ENCODE peak calls at places on chromosomes 1 and 21, in six cellular contexts. I is GM12892, B is HepG2, D is K562, F is GM12878, J is H1. L is an unnamed sample.

GRCh38 chr1:223363057-223363855 is 720 bp downstream of the SUSD4 start:
- DNase-seq in I (no peak), B (no peak), D (peak), F (no peak), J (no peak), L (no peak)

GRCh38 chr1:16393255-16394177 is 26.5 kb downstream of the SZRD1 start:
- DNase-seq in I (no peak), B (no peak), D (no peak), F (no peak), J (no peak), L (no peak)

GRCh38 chr1:7500381-7501258 is 270.5 kb upstream of the VAMP3 start:
- DNase-seq in I (no peak), B (no peak), D (no peak), F (no peak), J (no peak), L (no peak)

GRCh38 chr1:33388989-33389771 is 41.7 kb downstream of the PHC2 start:
- DNase-seq in I (no peak), B (no peak), D (no peak), F (no peak), J (no peak), L (no peak)

GRCh38 chr1:174074757-174075156 is 52.6 kb upstream of the RC3H1 start:
- DNase-seq in I (no peak), B (no peak), D (no peak), F (no peak), J (no peak), L (no peak)

GRCh38 chr1:40659649-40659947 is 5.9 kb downstream of the RIMS3 start:
- DNase-seq in I (no peak), B (peak), D (no peak), F (no peak), J (no peak), L (no peak)

GRCh38 chr1:112676543-112676942 is 2.1 kb downstream of the MOV10 start:
- DNase-seq in I (no peak), B (no peak), D (no peak), F (no peak), J (no peak), L (no peak)

GRCh38 chr1:119767486-119767885 is 1.2 kb downstream of the HMGCS2 start:
- DNase-seq in I (no peak), B (no peak), D (no peak), F (no peak), J (no peak), L (no peak)

GRCh38 chr1:192316692-192317091 is at the start of gene RGS21:
- DNase-seq in I (no peak), B (no peak), D (no peak), F (no peak), J (no peak), L (no peak)

GRCh38 chr1:53410100-53410541 is 49.1 kb upstream of the DMRTB1 start:
- DNase-seq in I (no peak), B (no peak), D (no peak), F (peak), J (no peak), L (no peak)

GRCh38 chr21:36297555-36297937 is 22.5 kb upstream of the MORC3 start:
- DNase-seq in I (no peak), B (no peak), D (no peak), F (peak), J (no peak), L (no peak)

DNA sequence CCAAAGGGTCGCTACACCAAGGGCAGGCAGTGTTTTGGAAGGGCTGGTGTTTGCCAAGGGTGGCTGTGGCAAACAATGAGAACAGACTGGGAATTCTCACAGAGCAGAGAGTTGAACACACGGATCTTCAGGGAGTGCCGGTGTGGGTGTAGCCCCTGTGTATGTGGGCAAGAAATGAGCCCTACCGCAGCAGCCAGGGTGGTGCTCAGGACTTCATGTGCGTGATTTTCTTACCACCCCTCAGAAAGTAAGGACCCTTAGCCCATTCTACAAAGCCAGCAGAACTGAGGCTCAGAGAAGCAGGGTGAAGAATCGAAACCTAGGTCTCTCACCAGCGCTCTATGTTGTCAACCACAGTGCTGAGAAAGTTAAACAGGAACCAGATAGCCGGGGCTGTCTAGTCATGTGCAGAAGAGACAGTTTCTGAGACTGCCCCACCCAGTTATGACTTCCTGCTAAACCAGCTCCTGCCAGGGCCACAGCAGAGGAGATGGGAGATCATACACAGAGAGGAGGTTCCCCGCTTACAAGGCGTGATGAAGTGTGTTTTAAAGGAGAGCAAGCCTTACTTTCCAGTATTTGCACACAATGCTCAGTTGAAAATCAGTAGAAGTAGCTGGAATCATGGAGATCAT is 21.9 kb upstream of the MORC3 start:
- DNase-seq in I (peak), B (peak), D (peak), F (peak), J (no peak), L (peak)
- TF ChIP-seq POLR2A in I (peak), B (no peak), D (no peak), F (peak), J (no peak), L (no peak)

GRCh38 chr1:25520446-25521061 is 22.9 kb upstream of the LDLRAP1 start:
- DNase-seq in I (no peak), B (peak), D (peak), F (peak), J (no peak), L (no peak)
- TF ChIP-seq TAF1 in I (no peak), B (no peak), D (no peak), F (no peak), J (no peak), L (no peak)

GRCh38 chr1:229627003-229627402 is 956 bp downstream of the URB2 start:
- DNase-seq in I (no peak), B (no peak), D (no peak), F (no peak), J (no peak), L (no peak)

GRCh38 chr1:229624906-229625871 is 733 bp downstream of the TAF5L start:
- DNase-seq in I (peak), B (peak), D (peak), F (no peak), J (no peak), L (peak)

GRCh38 chr1:229623838-229624237 is 2.1 kb downstream of the TAF5L start:
- DNase-seq in I (no peak), B (no peak), D (no peak), F (no peak), J (no peak), L (no peak)

GRCh38 chr1:229624521-229624905 is 1.4 kb downstream of the TAF5L start:
- DNase-seq in I (no peak), B (no peak), D (no peak), F (no peak), J (no peak), L (no peak)

GRCh38 chr1:229625893-229626831 is at the start of the genes TAF5L and URB2:
- DNase-seq in I (peak), B (peak), D (peak), F (peak), J (peak), L (peak)
- TF ChIP-seq POLR2A in I (peak), B (peak), D (peak), F (peak), J (peak), L (peak)

DNA sequence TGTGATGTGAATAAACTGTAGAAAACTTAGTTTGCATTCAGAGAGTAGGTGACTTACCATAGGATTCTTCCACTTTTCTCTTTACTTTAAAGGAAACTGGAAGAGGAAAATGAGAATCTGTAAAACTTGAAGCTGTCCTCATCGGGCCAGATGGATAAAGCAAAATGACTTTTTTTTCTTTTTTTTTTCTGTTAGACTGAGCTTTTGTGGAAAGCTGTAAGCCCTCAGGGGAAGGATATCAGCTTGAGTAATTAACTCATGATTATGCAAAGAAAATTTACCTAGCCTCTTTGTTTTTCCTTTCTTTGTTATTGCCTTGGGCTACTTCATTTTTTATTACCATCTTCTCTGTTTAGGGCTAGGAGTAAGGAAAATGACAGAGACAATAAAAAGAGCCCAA is 53.4 kb downstream of the DPH5 start:
- DNase-seq in I (no peak), B (no peak), D (no peak), F (no peak), J (no peak), L (no peak)
- TF ChIP-seq TAF1 in I (no peak), B (no peak), D (no peak), F (no peak), J (no peak), L (no peak)

GRCh38 chr21:15062566-15062965 is 2.2 kb downstream of the NRIP1 start:
- DNase-seq in I (no peak), B (no peak), D (no peak), F (no peak), J (no peak), L (no peak)

GRCh38 chr21:15064576-15065380 is at the start of gene NRIP1:
- DNase-seq in I (peak), B (peak), D (peak), F (no peak), J (no peak), L (peak)

GRCh38 chr21:15065381-15066230 is 806 bp upstream of the NRIP1 start:
- DNase-seq in I (no peak), B (peak), D (peak), F (no peak), J (no peak), L (no peak)

GRCh38 chr21:15063081-15063820 is 1.5 kb downstream of the NRIP1 start:
- DNase-seq in I (no peak), B (peak), D (no peak), F (no peak), J (no peak), L (no peak)

GRCh38 chr21:15063821-15064575 is 802 bp downstream of the NRIP1 start:
- DNase-seq in I (no peak), B (no peak), D (peak), F (no peak), J (no peak), L (no peak)
- TF ChIP-seq POLR2A in I (no peak), B (no peak), D (no peak), F (no peak), J (no peak), L (no peak)

GRCh38 chr1:91757760-91758545 is 128.0 kb downstream of the TGFBR3 start:
- DNase-seq in I (no peak), B (no peak), D (no peak), F (no peak), J (no peak), L (no peak)

GRCh38 chr1:91753878-91754277 is 132.1 kb downstream of the TGFBR3 start:
- DNase-seq in I (no peak), B (no peak), D (no peak), F (no peak), J (no peak), L (no peak)

GRCh38 chr1:91754348-91754747 is 131.6 kb downstream of the TGFBR3 start:
- DNase-seq in I (no peak), B (no peak), D (no peak), F (no peak), J (no peak), L (no peak)

GRCh38 chr1:91755888-91756287 is 130.1 kb downstream of the TGFBR3 start:
- DNase-seq in I (no peak), B (no peak), D (no peak), F (no peak), J (no peak), L (no peak)

DNA sequence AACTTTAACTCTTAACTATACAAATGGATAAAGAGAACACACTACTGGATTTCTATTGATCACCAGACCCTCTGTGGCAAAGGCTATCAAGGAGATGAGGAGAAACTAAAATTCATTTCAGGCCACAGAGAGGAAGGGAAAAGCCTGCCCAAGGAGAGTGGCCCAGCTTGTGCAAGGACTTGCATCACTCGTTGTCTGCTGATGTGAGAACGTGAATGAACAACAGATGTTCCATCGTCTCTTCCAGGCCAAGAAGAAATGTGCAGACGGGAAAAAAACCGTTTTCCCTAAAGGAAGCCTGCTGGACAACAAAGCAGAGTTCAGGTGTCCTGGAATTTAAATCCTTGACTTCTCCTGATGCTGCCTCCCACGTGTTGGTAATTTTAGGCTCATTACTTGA is 130.8 kb downstream of the TGFBR3 start:
- DNase-seq in I (no peak), B (no peak), D (no peak), F (no peak), J (no peak), L (no peak)
- TF ChIP-seq TAF1 in I (no peak), B (no peak), D (no peak), F (no peak), J (no peak), L (no peak)

GRCh38 chr1:150364231-150365003 is 470 bp downstream of the RPRD2 start:
- DNase-seq in I (peak), B (peak), D (peak), F (no peak), J (peak), L (peak)
- TF ChIP-seq POLR2A in I (peak), B (peak), D (peak), F (peak), J (no peak), L (peak)

DNA sequence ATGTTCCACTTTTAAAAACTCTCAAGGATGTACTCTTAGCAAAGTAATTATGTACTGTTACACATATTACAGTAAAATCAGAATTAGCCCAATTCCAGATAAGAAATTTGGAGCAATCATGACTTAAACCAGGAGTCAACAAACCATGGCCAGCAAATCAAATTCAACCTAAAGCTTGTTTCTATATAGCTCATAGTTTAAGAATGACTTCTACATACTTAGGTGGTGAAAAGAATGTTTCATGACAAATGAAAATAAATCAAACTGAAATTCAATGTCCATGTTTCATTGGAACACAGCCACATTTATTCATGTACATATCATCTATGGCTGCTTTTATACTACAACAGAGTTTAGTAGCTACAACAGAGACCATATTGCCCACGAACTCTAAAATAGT is 35.1 kb downstream of the FRRS1 start:
- DNase-seq in I (no peak), B (no peak), D (no peak), F (no peak), J (no peak), L (no peak)
- TF ChIP-seq TAF1 in I (no peak), B (no peak), D (no peak), F (no peak), J (no peak), L (no peak)

DNA sequence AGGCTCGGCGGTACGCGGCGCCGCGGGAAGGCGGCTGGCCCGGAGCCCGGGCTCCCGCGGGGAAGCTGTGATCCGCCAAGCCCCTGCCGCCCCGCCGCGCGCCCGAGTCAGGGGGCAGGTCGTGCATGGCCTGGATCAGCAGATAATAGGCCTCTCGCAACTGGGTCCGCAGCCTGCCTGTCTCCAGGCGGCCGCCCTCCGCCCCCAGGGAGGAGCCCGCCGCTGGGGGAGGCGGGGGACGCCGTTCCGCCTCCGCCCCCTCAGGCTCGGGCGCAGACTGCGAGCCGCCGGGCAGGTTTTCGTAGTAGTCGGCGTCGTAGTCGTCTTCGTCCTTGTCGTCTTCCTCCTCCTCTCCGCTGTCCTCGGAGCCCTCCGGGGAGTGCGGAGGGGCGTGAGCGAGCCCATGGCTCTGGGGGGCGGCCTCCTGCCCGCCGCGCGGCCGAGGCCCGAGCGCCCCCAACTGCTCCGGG is at the start of gene SYDE2:
- DNase-seq in I (peak), B (peak), D (peak), F (no peak), J (peak), L (peak)
- TF ChIP-seq POLR2A in I (peak), B (peak), D (peak), F (peak), J (peak), L (peak)

GRCh38 chr1:156788136-156788535 is 20.8 kb downstream of the PRCC start:
- DNase-seq in I (no peak), B (no peak), D (no peak), F (no peak), J (no peak), L (no peak)
- TF ChIP-seq TAF1 in I (no peak), B (no peak), D (no peak), F (no peak), J (no peak), L (no peak)